ENCODE peak calls at places on chromosome 4, in five cellular contexts. One of them, this sample, is unnamed.

GRCh38 chr4:75432683-75433082 is 81.5 kb downstream of the RCHY1 start:
- DNase-seq in PC-3: peak
- DNase-seq in fibroblast of lung: no peak
- DNase-seq in HCT116: peak
- DNase-seq in HepG2: peak
- DNase-seq in this sample: peak

GRCh38 chr4:118783887-118784286 is 52.0 kb downstream of the SEC24D start:
- DNase-seq in fibroblast of lung: peak
- DNase-seq in HepG2: no peak
- DNase-seq in HCT116: no peak
- DNase-seq in PC-3: no peak
- DNase-seq in this sample: no peak

GRCh38 chr4:147108409-147108808 is 162.7 kb upstream of the TTC29 start:
- DNase-seq in fibroblast of lung: peak
- DNase-seq in PC-3: peak
- DNase-seq in HepG2: no peak
- DNase-seq in HCT116: no peak
- DNase-seq in this sample: no peak

GRCh38 chr4:77931452-77932135 is 69.0 kb downstream of the MRPL1 start:
- DNase-seq in HCT116: no peak
- DNase-seq in HepG2: no peak
- DNase-seq in PC-3: peak
- DNase-seq in fibroblast of lung: peak
- DNase-seq in this sample: no peak

GRCh38 chr4:74487771-74488170 is 42.8 kb downstream of the AREG start:
- DNase-seq in fibroblast of lung: no peak
- DNase-seq in PC-3: no peak
- DNase-seq in HCT116: no peak
- DNase-seq in HepG2: no peak
- DNase-seq in this sample: no peak

GRCh38 chr4:89171176-89171575 is 59.8 kb downstream of the TIGD2 start:
- DNase-seq in fibroblast of lung: peak
- DNase-seq in HCT116: no peak
- DNase-seq in PC-3: no peak
- DNase-seq in HepG2: no peak
- DNase-seq in this sample: no peak

GRCh38 chr4:145058256-145058655 is 39.7 kb downstream of the ANAPC10 start:
- DNase-seq in PC-3: no peak
- DNase-seq in HCT116: no peak
- DNase-seq in HepG2: no peak
- DNase-seq in fibroblast of lung: no peak
- DNase-seq in this sample: no peak

GRCh38 chr4:20421586-20421985 is 169.9 kb downstream of the SLIT2 start:
- DNase-seq in HCT116: no peak
- DNase-seq in PC-3: no peak
- DNase-seq in fibroblast of lung: peak
- DNase-seq in HepG2: no peak
- DNase-seq in this sample: no peak

GRCh38 chr4:81648576-81649272 is 177.0 kb upstream of the RASGEF1B start:
- DNase-seq in HepG2: no peak
- DNase-seq in PC-3: no peak
- DNase-seq in HCT116: no peak
- DNase-seq in fibroblast of lung: no peak
- DNase-seq in this sample: no peak
- H3K9ac ChIP-seq in HepG2: no peak
- H3K9ac ChIP-seq in PC-3: no peak
- H3K9ac ChIP-seq in HCT116: no peak
- H3K9ac ChIP-seq in fibroblast of lung: no peak
- H3K9ac ChIP-seq in this sample: no peak

GRCh38 chr4:14716622-14717021 is 285.7 kb upstream of the CPEB2 start:
- DNase-seq in fibroblast of lung: no peak
- DNase-seq in HepG2: no peak
- DNase-seq in HCT116: no peak
- DNase-seq in PC-3: peak
- DNase-seq in this sample: no peak
- H3K27ac ChIP-seq in fibroblast of lung: no peak
- H3K27ac ChIP-seq in HepG2: no peak
- H3K27ac ChIP-seq in HCT116: no peak
- H3K27ac ChIP-seq in PC-3: no peak
- H3K27ac ChIP-seq in this sample: peak

GRCh38 chr4:123546123-123546654 is 149.6 kb downstream of the SPRY1 start:
- DNase-seq in HepG2: peak
- DNase-seq in HCT116: no peak
- DNase-seq in PC-3: no peak
- DNase-seq in fibroblast of lung: no peak
- DNase-seq in this sample: no peak

GRCh38 chr4:123547167-123547817 is 150.7 kb downstream of the SPRY1 start:
- DNase-seq in fibroblast of lung: no peak
- DNase-seq in HCT116: no peak
- DNase-seq in PC-3: peak
- DNase-seq in HepG2: no peak
- DNase-seq in this sample: peak

GRCh38 chr4:123545569-123546122 is 149.1 kb downstream of the SPRY1 start:
- DNase-seq in PC-3: no peak
- DNase-seq in HCT116: no peak
- DNase-seq in fibroblast of lung: no peak
- DNase-seq in HepG2: peak
- DNase-seq in this sample: no peak

GRCh38 chr4:123546661-123547060 is 150.1 kb downstream of the SPRY1 start:
- DNase-seq in HCT116: no peak
- DNase-seq in fibroblast of lung: no peak
- DNase-seq in PC-3: no peak
- DNase-seq in HepG2: peak
- DNase-seq in this sample: no peak

DNA sequence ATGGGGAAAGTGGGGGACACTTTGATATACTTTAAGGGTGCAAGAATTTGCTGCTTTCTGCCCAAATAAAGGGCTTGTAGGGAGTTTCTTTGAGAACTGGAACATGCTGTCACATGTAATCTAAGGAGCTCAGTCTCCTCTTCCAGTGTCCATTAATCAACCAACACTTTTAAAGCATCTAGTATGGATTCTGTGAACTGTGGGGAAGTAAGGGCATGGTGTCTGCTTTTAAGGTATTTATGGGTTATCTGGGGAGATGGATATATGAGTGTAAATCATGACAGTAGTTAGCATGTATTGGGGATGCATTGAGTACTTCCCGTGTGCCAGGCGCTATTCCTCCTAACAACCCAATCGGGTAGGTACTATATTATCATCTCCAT is 151.2 kb downstream of the SPRY1 start:
- DNase-seq in HepG2: no peak
- DNase-seq in HCT116: no peak
- DNase-seq in PC-3: no peak
- DNase-seq in fibroblast of lung: no peak
- DNase-seq in this sample: no peak
- H3K4me3 ChIP-seq in HepG2: no peak
- H3K4me3 ChIP-seq in HCT116: no peak
- H3K4me3 ChIP-seq in PC-3: no peak
- H3K4me3 ChIP-seq in fibroblast of lung: no peak
- H3K4me3 ChIP-seq in this sample: no peak

DNA sequence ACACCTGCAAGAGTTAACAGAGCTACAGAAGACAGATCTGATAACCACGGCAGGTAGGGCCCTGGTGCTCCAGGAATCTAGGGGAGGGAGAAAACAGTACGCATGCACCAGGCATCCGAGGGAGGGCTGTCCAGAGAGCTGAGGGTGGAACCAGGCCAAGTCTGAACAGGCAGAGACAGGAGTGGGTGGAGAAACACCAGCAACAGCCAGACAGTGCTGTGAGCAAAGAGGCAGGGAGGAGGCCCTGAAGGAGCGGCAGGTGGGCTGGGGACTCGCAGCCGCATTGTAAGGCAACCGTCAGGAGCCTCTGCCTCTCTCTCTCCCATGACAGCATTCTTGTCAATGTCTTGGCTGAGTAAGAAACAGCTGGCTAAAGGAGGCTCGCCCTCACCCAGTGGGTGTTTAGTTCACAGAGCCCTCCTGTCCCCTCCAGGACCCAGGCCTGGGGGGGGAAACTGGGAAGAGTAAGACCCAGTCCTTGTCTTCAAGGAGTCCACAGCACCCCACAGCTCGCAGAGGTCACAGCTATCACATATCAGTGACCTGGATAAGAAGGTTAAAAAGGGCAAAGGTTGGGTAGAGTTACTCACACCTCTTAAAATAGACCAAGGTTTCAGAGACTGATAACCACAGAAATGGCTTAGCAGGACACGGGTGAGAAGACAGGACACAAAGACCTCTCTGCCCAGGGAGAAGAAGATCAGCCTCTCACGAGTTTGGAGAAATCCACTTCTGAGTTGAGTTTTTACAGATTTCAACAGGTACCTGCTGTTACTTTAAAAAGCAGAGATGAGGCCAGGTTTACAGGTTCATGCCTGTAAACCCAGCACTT is 10.5 kb downstream of the ACSL1 start:
- DNase-seq in PC-3: peak
- DNase-seq in HepG2: peak
- DNase-seq in HCT116: peak
- DNase-seq in fibroblast of lung: peak
- DNase-seq in this sample: peak
- H3K9ac ChIP-seq in PC-3: no peak
- H3K9ac ChIP-seq in HepG2: peak
- H3K9ac ChIP-seq in HCT116: peak
- H3K9ac ChIP-seq in fibroblast of lung: no peak
- H3K9ac ChIP-seq in this sample: peak

GRCh38 chr4:141642711-141643110 is 6.3 kb downstream of the IL15 start:
- DNase-seq in fibroblast of lung: no peak
- DNase-seq in HCT116: no peak
- DNase-seq in PC-3: peak
- DNase-seq in HepG2: no peak
- DNase-seq in this sample: no peak

GRCh38 chr4:141647982-141648381 is 11.6 kb downstream of the IL15 start:
- DNase-seq in HepG2: no peak
- DNase-seq in HCT116: no peak
- DNase-seq in PC-3: no peak
- DNase-seq in fibroblast of lung: no peak
- DNase-seq in this sample: no peak

GRCh38 chr4:141643557-141643956 is 7.2 kb downstream of the IL15 start:
- DNase-seq in HepG2: no peak
- DNase-seq in PC-3: peak
- DNase-seq in HCT116: peak
- DNase-seq in fibroblast of lung: peak
- DNase-seq in this sample: no peak

GRCh38 chr4:141646969-141647368 is 10.6 kb downstream of the IL15 start:
- DNase-seq in fibroblast of lung: no peak
- DNase-seq in PC-3: no peak
- DNase-seq in HepG2: no peak
- DNase-seq in HCT116: no peak
- DNase-seq in this sample: no peak

GRCh38 chr4:141645611-141646340 is 9.4 kb downstream of the IL15 start:
- DNase-seq in HepG2: no peak
- DNase-seq in fibroblast of lung: peak
- DNase-seq in HCT116: no peak
- DNase-seq in PC-3: peak
- DNase-seq in this sample: no peak
- H3K27ac ChIP-seq in HepG2: no peak
- H3K27ac ChIP-seq in fibroblast of lung: no peak
- H3K27ac ChIP-seq in HCT116: no peak
- H3K27ac ChIP-seq in PC-3: no peak
- H3K27ac ChIP-seq in this sample: no peak

GRCh38 chr4:105291920-105292319 is 145.2 kb downstream of the TET2 start:
- DNase-seq in fibroblast of lung: peak
- DNase-seq in PC-3: no peak
- DNase-seq in HCT116: no peak
- DNase-seq in HepG2: no peak
- DNase-seq in this sample: no peak
- H3K4me3 ChIP-seq in fibroblast of lung: no peak
- H3K4me3 ChIP-seq in PC-3: no peak
- H3K4me3 ChIP-seq in HCT116: no peak
- H3K4me3 ChIP-seq in HepG2: no peak
- H3K4me3 ChIP-seq in this sample: no peak

GRCh38 chr4:88159137-88159725 is 792 bp upstream of the ABCG2 start:
- DNase-seq in HepG2: peak
- DNase-seq in fibroblast of lung: no peak
- DNase-seq in PC-3: no peak
- DNase-seq in HCT116: peak
- DNase-seq in this sample: peak
- H3K9ac ChIP-seq in HepG2: peak
- H3K9ac ChIP-seq in fibroblast of lung: peak
- H3K9ac ChIP-seq in PC-3: no peak
- H3K9ac ChIP-seq in HCT116: peak
- H3K9ac ChIP-seq in this sample: no peak

GRCh38 chr4:93646225-93646930 is 182.2 kb upstream of the ATOH1 start:
- DNase-seq in HCT116: no peak
- DNase-seq in HepG2: no peak
- DNase-seq in fibroblast of lung: peak
- DNase-seq in PC-3: peak
- DNase-seq in this sample: no peak
- H3K27ac ChIP-seq in HCT116: no peak
- H3K27ac ChIP-seq in HepG2: no peak
- H3K27ac ChIP-seq in fibroblast of lung: no peak
- H3K27ac ChIP-seq in PC-3: peak
- H3K27ac ChIP-seq in this sample: no peak

DNA sequence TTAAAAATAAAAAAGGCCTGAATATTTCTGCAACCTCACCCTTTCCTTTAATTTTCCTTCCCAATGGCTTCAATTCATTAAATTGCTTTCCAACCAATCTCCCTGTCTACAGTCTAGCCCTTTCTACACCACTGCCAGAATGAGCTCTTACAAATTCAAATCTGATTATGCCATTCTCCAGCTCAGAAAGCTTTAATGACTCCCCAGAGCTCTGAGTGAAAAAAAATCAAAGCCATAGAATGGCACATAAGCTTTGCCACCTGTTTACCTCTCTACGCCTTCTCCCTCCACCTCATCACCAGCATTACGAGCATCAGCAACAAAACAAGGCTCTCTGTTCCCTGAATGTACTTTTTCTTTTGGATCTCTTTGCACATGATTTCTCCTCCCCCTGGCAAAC is 515.8 kb downstream of the PCDH7 start:
- DNase-seq in HepG2: no peak
- DNase-seq in PC-3: no peak
- DNase-seq in fibroblast of lung: no peak
- DNase-seq in HCT116: no peak
- DNase-seq in this sample: no peak
- H3K4me3 ChIP-seq in HepG2: no peak
- H3K4me3 ChIP-seq in PC-3: no peak
- H3K4me3 ChIP-seq in fibroblast of lung: no peak
- H3K4me3 ChIP-seq in HCT116: no peak
- H3K4me3 ChIP-seq in this sample: no peak

GRCh38 chr4:107631568-107631967 is 88.5 kb downstream of the PAPSS1 start:
- DNase-seq in PC-3: no peak
- DNase-seq in fibroblast of lung: peak
- DNase-seq in HepG2: no peak
- DNase-seq in HCT116: no peak
- DNase-seq in this sample: no peak
- H3K9ac ChIP-seq in PC-3: no peak
- H3K9ac ChIP-seq in fibroblast of lung: no peak
- H3K9ac ChIP-seq in HepG2: no peak
- H3K9ac ChIP-seq in HCT116: no peak
- H3K9ac ChIP-seq in this sample: no peak

This sample was measured in endodermal cell.